ENCODE peak calls at places on chromosomes 6 and 20, in ten cellular contexts. W, N, V, M, X, E, H, Z, T and S are unnamed samples. For H3K4me1, the result is how much of the 10 kb centered on the place peaks cover.

GRCh38 chr20:35461620-35462019 is 6.2 kb downstream of the CEP250 start:
- DNase-seq in E (peak), V (no peak), M (no peak), H (no peak), N (no peak), Z (no peak), X (no peak), T (no peak), W (no peak), S (no peak)

GRCh38 chr20:37890643-37891042 is 12.3 kb upstream of the VSTM2L start:
- DNase-seq in H (no peak), W (no peak), E (no peak), Z (no peak), N (no peak), V (no peak), T (no peak), M (no peak), X (no peak), S (no peak)

GRCh38 chr6:22929228-22929627 is 359.9 kb downstream of the HDGFL1 start:
- DNase-seq in E (no peak), X (peak), W (no peak), V (no peak), T (no peak), Z (no peak), H (no peak), M (no peak), N (no peak), S (no peak)

GRCh38 chr20:38112249-38112942 is 52.7 kb downstream of the TGM2 start:
- DNase-seq in X (no peak), N (no peak), H (no peak), W (no peak), Z (no peak), M (no peak), T (no peak), V (no peak), E (no peak), S (no peak)

GRCh38 chr20:39152126-39152525 is 190.0 kb downstream of the DHX35 start:
- DNase-seq in E (no peak), Z (no peak), T (no peak), W (no peak), H (peak), N (no peak), M (peak), V (no peak), X (no peak), S (no peak)

GRCh38 chr6:22145823-22146379 is 150.9 kb downstream of the PRL start:
- DNase-seq in M (no peak), H (no peak), T (no peak), V (no peak), N (peak), Z (peak), E (peak), W (no peak), X (peak), S (peak)

GRCh38 chr20:4439461-4439860 is 282.2 kb upstream of the PRND start:
- DNase-seq in M (no peak), Z (no peak), X (no peak), E (no peak), H (no peak), N (no peak), V (no peak), T (no peak), W (no peak), S (no peak)

GRCh38 chr6:169848946-169849345 is 97.5 kb downstream of the ERMARD start:
- DNase-seq in X (no peak), Z (no peak), H (no peak), N (no peak), V (no peak), M (peak), W (no peak), T (no peak), E (no peak), S (no peak)

GRCh38 chr20:51484141-51484815 is 58.2 kb downstream of the NFATC2 start:
- DNase-seq in H (no peak), V (no peak), M (no peak), E (no peak), N (no peak), W (no peak), X (peak), T (no peak), Z (no peak), S (no peak)

GRCh38 chr20:2261105-2261504 is 34.7 kb upstream of the TGM3 start:
- DNase-seq in H (no peak), Z (no peak), E (no peak), W (peak), T (peak), M (no peak), V (no peak), X (no peak), N (no peak), S (no peak)

GRCh38 chr20:45088247-45088646 is 12.7 kb downstream of the KCNS1 start:
- DNase-seq in N (no peak), E (peak), M (no peak), V (no peak), H (no peak), W (no peak), Z (no peak), T (no peak), X (no peak), S (no peak)

GRCh38 chr6:11604215-11604614 is 66.7 kb downstream of the TMEM170B start:
- DNase-seq in N (no peak), H (no peak), Z (no peak), E (no peak), V (no peak), W (no peak), T (no peak), X (no peak), M (no peak), S (no peak)

GRCh38 chr6:86192123-86192522 is 549.4 kb upstream of the SYNCRIP start:
- DNase-seq in H (peak), N (no peak), X (no peak), E (no peak), W (no peak), Z (peak), T (no peak), V (peak), M (no peak), S (peak)

GRCh38 chr6:16286151-16286522 is 47.8 kb downstream of the GMPR start:
- DNase-seq in N (peak), M (no peak), Z (peak), W (peak), H (peak), E (peak), V (no peak), X (no peak), T (no peak), S (peak)

GRCh38 chr6:144190593-144190992 is 40.3 kb downstream of the STX11 start:
- DNase-seq in T (no peak), M (no peak), H (peak), X (peak), N (peak), W (no peak), E (peak), V (no peak), Z (no peak), S (no peak)

GRCh38 chr6:73585566-73586415 is 65.0 kb upstream of the EEF1A1 start:
- DNase-seq in Z (peak), N (peak), M (no peak), H (peak), T (no peak), V (peak), E (peak), X (no peak), W (peak), S (peak)

GRCh38 chr20:2289475-2289874 is 6.3 kb upstream of the TGM3 start:
- DNase-seq in E (no peak), Z (no peak), W (no peak), M (no peak), X (no peak), H (no peak), V (no peak), N (no peak), T (no peak), S (peak)

GRCh38 chr20:34693414-34693813 is 10.7 kb upstream of the TP53INP2 start:
- DNase-seq in M (no peak), Z (no peak), X (peak), E (no peak), W (no peak), V (no peak), N (no peak), H (peak), T (no peak), S (no peak)

GRCh38 chr20:58853976-58854637 is 1.6 kb downstream of the GNAS start:
- DNase-seq in V (no peak), E (no peak), N (no peak), W (no peak), T (no peak), M (no peak), Z (no peak), H (no peak), X (no peak), S (no peak)

GRCh38 chr6:35497571-35498406 is 910 bp upstream of the TEAD3 start:
- DNase-seq in H (peak), X (peak), W (peak), Z (peak), M (peak), V (no peak), T (no peak), E (peak), N (peak), S (peak)

GRCh38 chr6:38064431-38064830 is 244.9 kb downstream of the ZFAND3 start:
- DNase-seq in E (no peak), M (no peak), X (no peak), V (no peak), H (no peak), T (no peak), W (no peak), Z (no peak), N (no peak), S (no peak)

GRCh38 chr20:39009348-39009747 is 47.2 kb downstream of the DHX35 start:
- DNase-seq in E (no peak), M (no peak), V (no peak), W (no peak), T (no peak), X (no peak), H (no peak), N (no peak), Z (no peak), S (no peak)

GRCh38 chr20:62925420-62926228 is 681 bp downstream of the DIDO1 start:
- DNase-seq in V (no peak), X (no peak), Z (peak), E (peak), H (peak), M (no peak), T (peak), N (no peak), W (no peak), S (peak)
- TF ChIP-seq POLR2A in V (no peak), X (no peak), Z (no peak), E (no peak), H (no peak), M (no peak), T (no peak), N (no peak), W (peak), S (no peak)

DNA sequence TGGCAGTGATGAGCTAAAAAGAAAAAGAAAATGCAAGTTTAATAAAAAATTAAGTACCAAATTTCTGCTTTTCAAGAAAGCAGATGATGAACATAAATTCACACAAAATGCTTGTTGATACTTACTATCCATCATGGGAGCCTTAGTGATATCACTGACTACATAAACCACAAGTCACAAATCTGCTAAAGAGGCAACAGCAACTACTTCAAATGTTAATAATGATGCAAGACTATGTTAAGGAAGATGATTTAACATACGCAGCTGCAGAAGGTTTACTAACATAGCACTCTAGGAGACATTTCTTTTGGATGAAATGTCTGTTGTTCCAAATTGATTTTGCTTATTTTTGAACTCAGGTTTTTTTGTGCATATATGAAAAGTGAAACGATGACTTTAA is 18.6 kb downstream of the FYN start:
- DNase-seq in W (no peak), T (no peak), N (no peak), M (no peak), V (no peak), H (no peak), X (no peak), E (peak), Z (no peak), S (no peak)
- H3K4me1 ChIP-seq in W (under half), T (under half), N (under half), M (under half), V (under half), H (under half), X (half or more), E (under half), Z (under half), S (under half)

DNA sequence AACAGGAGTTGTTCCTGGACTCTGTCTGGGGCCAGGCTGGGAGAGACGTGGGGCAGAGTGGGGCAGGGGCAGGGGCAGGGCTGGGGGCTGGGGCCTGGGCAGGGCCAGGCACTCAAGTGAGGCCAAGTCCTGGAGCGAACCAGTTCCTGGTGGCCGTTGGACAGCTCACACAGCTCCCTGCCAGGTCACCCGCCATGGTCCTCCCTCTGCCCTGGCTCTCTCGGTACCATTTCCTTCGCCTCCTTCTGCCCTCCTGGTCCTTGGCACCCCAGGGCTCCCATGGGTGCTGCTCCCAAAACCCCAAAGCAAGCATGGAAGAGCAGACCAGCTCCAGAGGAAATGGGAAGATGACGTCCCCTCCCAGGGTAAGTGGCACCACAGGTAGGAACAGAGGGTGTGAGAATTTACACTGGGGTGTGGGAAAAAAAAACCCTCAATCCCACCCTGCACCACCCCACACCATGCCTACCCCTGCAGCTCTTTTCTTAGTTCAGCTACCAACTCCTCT is at the start of gene MCCD1:
- DNase-seq in W (no peak), N (no peak), H (no peak), M (no peak), V (no peak), X (no peak), E (no peak), T (no peak), Z (no peak), S (no peak)
- TF ChIP-seq POLR2A in W (no peak), N (no peak), H (no peak), M (no peak), V (no peak), X (no peak), E (no peak), T (no peak), Z (no peak), S (no peak)

GRCh38 chr20:36852187-36852586 is 23.8 kb upstream of the TLDC2 start:
- DNase-seq in M (no peak), E (no peak), H (no peak), Z (no peak), V (no peak), T (no peak), W (no peak), N (no peak), X (peak), S (no peak)
- H3K4me1 ChIP-seq in M (under half), E (under half), H (under half), Z (under half), V (under half), T (under half), W (half or more), N (under half), X (half or more), S (half or more)

GRCh38 chr6:31737315-31738047 is 1.2 kb upstream of the CLIC1 start:
- DNase-seq in Z (peak), V (no peak), X (no peak), E (no peak), T (no peak), H (no peak), W (no peak), N (no peak), M (no peak), S (no peak)

GRCh38 chr6:31736768-31737314 is 511 bp upstream of the CLIC1 start:
- DNase-seq in T (no peak), M (no peak), W (no peak), X (no peak), E (no peak), N (no peak), V (no peak), H (no peak), Z (peak), S (no peak)

GRCh38 chr6:31734703-31735500 is 1.4 kb downstream of the CLIC1 start:
- DNase-seq in X (peak), W (peak), E (peak), H (peak), Z (peak), T (no peak), N (peak), M (no peak), V (peak), S (peak)

GRCh38 chr6:31734247-31734702 is 2.1 kb downstream of the CLIC1 start:
- DNase-seq in H (no peak), M (no peak), E (no peak), T (no peak), W (no peak), V (no peak), Z (no peak), X (no peak), N (no peak), S (no peak)

DNA sequence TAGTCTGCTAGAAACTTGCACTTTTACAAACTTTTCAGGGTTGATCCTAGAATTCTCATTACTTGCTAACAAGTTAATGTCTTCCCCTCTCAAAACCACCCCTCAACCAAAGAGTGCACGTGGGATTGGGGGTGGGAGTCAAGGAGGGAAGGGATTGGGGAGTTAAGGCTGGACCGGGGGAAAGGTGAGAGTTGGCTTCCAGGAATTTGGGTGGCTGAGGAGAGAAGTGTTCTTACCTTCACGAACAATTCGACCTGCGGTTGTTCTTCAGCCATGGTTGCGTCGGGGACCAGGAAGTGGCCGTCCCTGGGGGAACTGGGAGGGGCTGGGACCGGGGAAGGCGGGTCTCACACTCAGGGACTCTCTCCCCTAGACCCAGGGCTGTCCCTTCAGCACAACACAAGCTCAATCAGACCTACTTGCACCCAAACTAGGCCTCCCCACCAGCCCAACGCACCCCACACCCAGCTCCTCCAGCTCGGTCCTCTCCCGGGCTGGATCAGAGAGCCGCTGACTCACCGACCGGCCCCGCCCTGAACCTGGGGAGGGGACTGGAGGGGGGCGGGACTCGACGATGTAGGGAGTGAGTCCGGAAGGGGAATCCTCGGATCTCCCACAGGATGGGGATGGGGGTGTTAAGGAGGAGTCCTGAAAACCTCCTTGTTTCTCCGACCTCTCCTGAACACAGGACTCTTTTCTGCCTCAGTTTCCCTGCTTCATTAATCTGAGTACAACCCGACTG is at the start of gene CLIC1:
- DNase-seq in N (peak), Z (peak), X (peak), M (peak), V (peak), H (peak), W (peak), T (peak), E (peak), S (peak)
- TF ChIP-seq POLR2A in N (peak), Z (peak), X (peak), M (peak), V (peak), H (peak), W (peak), T (peak), E (peak), S (peak)

GRCh38 chr6:56539503-56540105 is 103.1 kb downstream of the DST start:
- DNase-seq in V (no peak), M (no peak), N (no peak), T (no peak), W (no peak), E (no peak), Z (no peak), H (no peak), X (no peak), S (no peak)
- H3K4me1 ChIP-seq in V (under half), M (under half), N (under half), T (under half), W (under half), E (under half), Z (under half), H (under half), X (half or more), S (under half)